ENCODE peak calls at places on chromosomes 1 and 21, in nine cellular contexts. D is GF-D8; E is AG10803; S is CD8-positive, alpha-beta memory T cell; F is left colon; W is NCI-H1694 treated with DMSO at 0.1 percent for 48 hours; X is kidney glomerular epithelial cell; B is dorsolateral prefrontal cortex; O is fibroblast of mammary gland. M is an unnamed sample.

GRCh38 chr1:61190476-61191067 is 108.2 kb downstream of the NFIA start:
- DNase-seq in F (no peak), D (no peak), E (peak), B (no peak), W (no peak), S (no peak), X (no peak), O (peak), M (peak)

GRCh38 chr1:157025856-157026255 is 19.7 kb downstream of the ARHGEF11 start:
- DNase-seq in E (peak), W (no peak), F (no peak), D (no peak), S (no peak), O (peak), B (no peak), X (no peak), M (peak)

GRCh38 chr1:31795096-31795675 is 20.6 kb downstream of the SPOCD1 start:
- DNase-seq in B (no peak), F (no peak), S (no peak), O (no peak), W (no peak), E (no peak), D (no peak), X (no peak), M (no peak)

GRCh38 chr1:162674018-162674608 is 41.8 kb downstream of the DDR2 start:
- DNase-seq in X (no peak), D (no peak), B (no peak), S (no peak), O (peak), F (no peak), W (no peak), E (no peak), M (peak)

GRCh38 chr1:55310517-55310927 is 95.4 kb upstream of the USP24 start:
- DNase-seq in F (no peak), O (peak), W (no peak), D (no peak), B (no peak), X (peak), E (peak), S (no peak), M (peak)

GRCh38 chr1:246497331-246497915 is 9.7 kb downstream of the SMYD3 start:
- DNase-seq in F (no peak), O (peak), W (peak), S (no peak), X (peak), D (peak), B (no peak), E (peak), M (peak)

GRCh38 chr1:37040773-37041172 is 6.5 kb upstream of the GRIK3 start:
- DNase-seq in X (no peak), S (no peak), W (no peak), E (no peak), F (no peak), B (no peak), D (no peak), O (no peak), M (no peak)

GRCh38 chr1:153946622-153947246 is at the start of gene DENND4B:
- DNase-seq in X (peak), E (peak), O (peak), F (peak), W (peak), S (peak), D (peak), B (peak), M (peak)

GRCh38 chr1:11653101-11653601 is 1.1 kb downstream of the FBXO2 start:
- DNase-seq in F (no peak), X (no peak), O (no peak), E (no peak), W (no peak), D (no peak), S (no peak), B (no peak), M (peak)

GRCh38 chr1:2636733-2637132 is 3.9 kb upstream of the MMEL1 start:
- DNase-seq in O (no peak), D (no peak), E (no peak), S (no peak), B (peak), F (no peak), W (no peak), X (no peak), M (no peak)

GRCh38 chr1:21891621-21892479 is 45.3 kb downstream of the HSPG2 start:
- DNase-seq in B (no peak), X (no peak), W (no peak), D (no peak), O (no peak), S (no peak), E (no peak), F (no peak), M (no peak)

GRCh38 chr21:39073063-39073462 is 110.2 kb downstream of the PSMG1 start:
- DNase-seq in F (no peak), O (no peak), W (no peak), E (no peak), X (no peak), D (no peak), S (no peak), B (no peak), M (peak)

GRCh38 chr1:9242338-9242969 is 7.9 kb downstream of the H6PD start:
- DNase-seq in D (peak), X (no peak), E (peak), B (peak), W (peak), F (peak), S (no peak), O (peak), M (peak)

GRCh38 chr1:2416403-2416802 is 4.0 kb upstream of the PEX10 start:
- DNase-seq in B (no peak), O (no peak), S (peak), X (no peak), E (no peak), D (no peak), W (no peak), F (peak), M (no peak)

GRCh38 chr21:19237603-19238002 is 834.0 kb upstream of the TMPRSS15 start:
- DNase-seq in B (no peak), W (no peak), D (no peak), S (no peak), O (no peak), F (no peak), X (no peak), E (no peak), M (no peak)

GRCh38 chr1:227786673-227787512 is 28.6 kb upstream of the PRSS38 start:
- DNase-seq in W (no peak), F (no peak), D (no peak), X (no peak), B (no peak), S (no peak), O (no peak), E (no peak), M (no peak)

GRCh38 chr1:220330265-220330664 is 58.0 kb upstream of the RAB3GAP2 start:
- DNase-seq in X (no peak), F (no peak), D (no peak), S (no peak), W (no peak), B (no peak), O (no peak), E (peak), M (peak)

GRCh38 chr1:159989581-159989980 is 35.5 kb upstream of the SLAMF9 start:
- DNase-seq in F (no peak), S (no peak), X (no peak), D (no peak), O (no peak), E (no peak), B (no peak), W (no peak), M (peak)

GRCh38 chr1:212471286-212471685 is 38.6 kb downstream of the NENF start:
- DNase-seq in X (no peak), B (no peak), O (no peak), W (no peak), S (no peak), E (no peak), F (no peak), D (no peak), M (no peak)